ENCODE peak calls at places on chromosome 7, in five cellular contexts. E is astrocyte, B is uterus, O is colonic mucosa, H is H9. A is an unnamed sample. For H3K27me3, the result is how much of the 10 kb centered on the place peaks cover.

GRCh38 chr7:95470452-95470851 is 15.3 kb upstream of the ASB4 start:
- DNase-seq in E (peak), B (no peak), O (peak), H (no peak), A (no peak)

GRCh38 chr7:8260871-8261707 is 878 bp downstream of the ICA1 start:
- DNase-seq in E (no peak), B (peak), O (peak), H (no peak), A (peak)

GRCh38 chr7:76108540-76109233 is 60.8 kb downstream of the MDH2 start:
- DNase-seq in E (peak), B (no peak), O (peak), H (no peak), A (no peak)

GRCh38 chr7:22561895-22562593 is 62.1 kb upstream of the STEAP1B start:
- DNase-seq in E (peak), B (no peak), O (no peak), H (no peak), A (no peak)

GRCh38 chr7:151046603-151047573 is 1.4 kb upstream of the ASIC3 start:
- DNase-seq in E (peak), B (peak), O (peak), H (no peak), A (no peak)

GRCh38 chr7:148584154-148584827 is 6.3 kb upstream of the C7orf33 start:
- DNase-seq in E (no peak), B (no peak), O (no peak), H (no peak), A (no peak)

GRCh38 chr7:50353201-50353600 is 48.7 kb downstream of the IKZF1 start:
- DNase-seq in E (no peak), B (no peak), O (no peak), H (no peak), A (no peak)

GRCh38 chr7:90383422-90383821 is 19.8 kb upstream of the CLDN12 start:
- DNase-seq in E (peak), B (no peak), O (no peak), H (no peak), A (no peak)

GRCh38 chr7:70647801-70648491 is 484.0 kb upstream of the GALNT17 start:
- DNase-seq in E (peak), B (no peak), O (peak), H (no peak), A (peak)

GRCh38 chr7:111486472-111487142 is 75.7 kb downstream of the IMMP2L start:
- DNase-seq in E (peak), B (no peak), O (no peak), H (no peak), A (peak)

GRCh38 chr7:92178928-92179373 is at the start of gene LRRD1:
- DNase-seq in E (peak), B (peak), O (peak), H (peak), A (peak)

GRCh38 chr7:135282621-135283295 is 49.1 kb downstream of the STRA8 start:
- DNase-seq in E (peak), B (no peak), O (no peak), H (no peak), A (no peak)

GRCh38 chr7:2715341-2716231 is 27.6 kb downstream of the AMZ1 start:
- DNase-seq in E (no peak), B (no peak), O (no peak), H (no peak), A (peak)

GRCh38 chr7:155280446-155281410 is 16.9 kb upstream of the INSIG1 start:
- DNase-seq in E (no peak), B (no peak), O (no peak), H (no peak), A (no peak)

GRCh38 chr7:19538036-19538435 is 170.8 kb downstream of the POLR1F start:
- DNase-seq in E (peak), B (no peak), O (no peak), H (no peak), A (no peak)

GRCh38 chr7:113331155-113331898 is 213.0 kb upstream of the SMIM30 start:
- DNase-seq in E (no peak), B (peak), O (no peak), H (peak), A (no peak)

GRCh38 chr7:46654546-46655443 is 733.7 kb upstream of the IGFBP3 start:
- DNase-seq in E (peak), B (no peak), O (no peak), H (no peak), A (no peak)

GRCh38 chr7:35258125-35258890 is 4.4 kb upstream of the TBX20 start:
- DNase-seq in E (no peak), B (no peak), O (no peak), H (no peak), A (no peak)
- H3K27me3 ChIP-seq in E (half or more), B (half or more), O (half or more), H (half or more), A (half or more)

GRCh38 chr7:24730018-24730369 is 27.3 kb downstream of the GSDME start:
- DNase-seq in E (no peak), B (no peak), O (no peak), H (no peak), A (no peak)
- H3K27me3 ChIP-seq in E (under half), B (under half), O (under half), H (under half), A (under half)

DNA sequence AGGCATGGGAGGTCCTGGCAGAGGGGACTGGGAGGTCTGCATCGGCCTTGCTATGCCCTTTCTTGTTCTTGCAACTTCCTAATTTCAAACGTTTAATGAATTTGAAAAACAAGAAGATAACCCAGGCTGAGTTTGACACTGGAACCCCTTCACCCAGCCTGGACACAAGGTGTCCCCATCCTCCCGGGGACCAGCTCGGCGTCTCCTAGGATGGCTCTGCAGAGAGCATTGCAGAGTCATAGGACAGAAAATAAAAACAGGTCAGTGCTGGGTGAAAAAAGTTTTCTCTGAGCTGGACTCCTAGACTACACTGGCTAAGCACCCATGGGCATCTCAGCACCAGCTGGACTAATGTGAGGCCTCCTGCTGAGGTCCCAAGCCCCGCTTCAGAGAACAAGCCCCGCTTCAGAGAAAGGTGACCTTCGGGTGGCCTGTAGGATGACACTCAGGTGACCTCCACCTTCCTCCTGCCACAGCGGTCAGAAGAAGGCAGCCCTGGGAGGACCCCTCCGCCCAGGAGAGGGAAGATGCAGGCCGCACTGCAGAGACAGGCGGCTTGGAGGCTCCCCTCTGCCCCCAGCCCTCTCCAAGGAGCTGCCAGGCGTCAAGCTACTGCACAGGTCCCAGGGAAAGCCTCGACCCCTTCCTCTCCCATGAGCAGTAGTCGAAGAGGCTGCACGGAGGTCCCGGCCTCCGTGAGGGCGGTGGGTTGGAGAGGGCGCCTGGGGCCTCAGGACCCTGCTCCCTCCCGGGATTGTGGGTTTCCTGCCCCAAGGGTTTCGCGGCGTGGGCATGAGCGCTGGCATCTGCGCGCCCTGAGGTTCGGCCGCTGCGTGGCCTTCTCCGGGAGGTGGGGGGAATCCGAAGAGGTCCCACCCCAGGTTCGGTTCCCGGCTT is 9.2 kb upstream of the UNCX start:
- DNase-seq in E (no peak), B (no peak), O (no peak), H (no peak), A (no peak)
- H3K27me3 ChIP-seq in E (half or more), B (half or more), O (half or more), H (half or more), A (under half)

DNA sequence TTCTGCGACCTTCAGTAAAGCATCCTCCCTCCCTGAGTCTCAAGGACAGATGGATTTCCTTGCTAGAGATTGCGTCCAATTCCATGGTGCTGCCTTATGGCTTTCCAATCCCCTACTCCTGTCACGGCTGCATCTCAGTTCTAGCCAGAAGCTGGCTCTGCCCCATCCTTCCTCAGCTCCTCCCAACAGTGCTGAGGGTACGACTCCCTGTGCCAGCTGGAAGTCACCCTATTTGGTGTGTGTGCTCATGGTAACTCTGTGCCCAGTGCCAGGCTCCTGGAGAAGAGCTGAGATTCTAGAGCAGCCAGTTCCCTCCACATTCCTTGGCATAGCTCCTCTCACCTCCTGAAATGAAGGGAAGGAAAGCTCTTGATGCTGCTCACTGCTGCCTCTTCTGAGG is 185.0 kb upstream of the PODXL start:
- DNase-seq in E (no peak), B (no peak), O (no peak), H (no peak), A (no peak)
- H3K27me3 ChIP-seq in E (under half), B (under half), O (under half), H (under half), A (under half)

DNA sequence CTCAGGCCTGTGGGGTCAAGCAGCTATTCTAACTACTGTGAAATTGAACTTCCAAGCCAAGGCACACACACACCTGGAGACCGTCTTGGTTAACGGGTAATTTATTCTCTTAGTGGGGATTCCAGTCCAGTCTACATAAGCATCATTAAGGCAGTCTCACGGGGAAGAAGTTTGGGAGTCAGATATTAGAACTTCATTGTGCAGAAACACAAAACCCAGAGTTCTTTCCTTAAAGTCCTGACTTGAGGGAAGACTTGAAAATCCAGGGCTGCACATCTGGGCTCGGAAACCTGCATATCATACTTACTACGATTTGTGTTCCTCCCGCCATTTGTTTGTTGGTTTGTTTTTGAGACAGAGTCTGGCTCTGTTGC is 112.0 kb downstream of the PTPRN2 start:
- DNase-seq in E (no peak), B (no peak), O (no peak), H (no peak), A (no peak)
- H3K27me3 ChIP-seq in E (under half), B (under half), O (under half), H (under half), A (under half)

GRCh38 chr7:157079116-157079515 is 59.6 kb upstream of the UBE3C start:
- DNase-seq in E (no peak), B (no peak), O (no peak), H (no peak), A (no peak)

GRCh38 chr7:157077021-157077420 is 61.7 kb upstream of the UBE3C start:
- DNase-seq in E (no peak), B (no peak), O (no peak), H (no peak), A (no peak)

GRCh38 chr7:157077986-157078644 is 60.6 kb upstream of the UBE3C start:
- DNase-seq in E (peak), B (no peak), O (no peak), H (peak), A (no peak)

GRCh38 chr7:157076466-157076865 is 62.3 kb upstream of the UBE3C start:
- DNase-seq in E (no peak), B (no peak), O (no peak), H (no peak), A (no peak)

DNA sequence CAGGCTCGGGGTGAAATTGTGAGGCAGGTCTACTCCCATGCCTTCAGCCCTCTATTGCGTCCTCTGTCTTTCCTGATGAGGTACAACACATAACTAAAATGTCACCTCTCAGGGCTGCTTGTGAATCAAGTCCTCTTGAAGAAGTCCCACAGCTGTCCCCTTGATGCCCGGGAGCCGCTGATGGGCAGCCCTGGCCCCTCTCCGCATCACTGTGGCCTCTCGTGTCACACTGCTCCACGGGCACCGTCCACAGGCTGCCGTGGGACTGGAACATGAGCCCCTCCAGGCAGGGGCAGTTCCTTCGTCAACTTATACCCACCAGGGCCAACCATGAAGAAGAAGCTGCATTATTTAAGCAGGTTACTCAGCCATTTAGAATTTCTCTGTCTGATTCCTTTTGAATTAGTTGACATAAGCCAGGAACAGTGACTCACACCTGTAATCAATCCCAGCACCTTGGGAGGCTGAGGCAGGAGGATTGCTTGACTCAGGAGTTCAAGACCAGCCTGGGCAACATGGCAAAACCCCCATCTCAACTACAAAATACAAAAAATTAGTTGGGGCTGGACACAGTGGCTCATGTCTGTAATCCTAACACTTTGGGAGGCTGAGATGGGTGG is 58.5 kb upstream of the UBE3C start:
- DNase-seq in E (no peak), B (no peak), O (no peak), H (no peak), A (no peak)
- H3K27me3 ChIP-seq in E (under half), B (under half), O (under half), H (under half), A (under half)

DNA sequence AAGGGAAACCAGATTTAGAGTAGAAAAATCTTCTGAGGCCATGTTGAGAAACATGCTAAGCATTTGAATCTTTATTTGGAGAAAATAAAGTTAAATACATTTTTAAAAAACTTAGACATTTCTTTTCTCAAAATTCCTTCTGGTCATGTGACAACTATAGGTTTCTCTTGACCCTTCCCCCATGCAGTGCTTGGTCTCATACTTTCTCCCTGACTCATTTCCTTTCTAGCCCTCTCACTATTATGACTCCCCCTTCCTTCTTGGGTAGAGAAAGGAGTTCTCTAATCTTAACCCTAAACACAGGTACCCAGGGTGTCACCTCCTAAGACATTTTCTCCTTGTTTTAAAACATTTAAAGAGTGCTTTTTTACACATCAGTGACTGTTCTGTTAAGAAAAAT is 179.5 kb upstream of the TMEM106B start:
- DNase-seq in E (peak), B (no peak), O (no peak), H (peak), A (no peak)
- H3K27me3 ChIP-seq in E (under half), B (under half), O (under half), H (under half), A (under half)

GRCh38 chr7:21547511-21547910 is 4.7 kb downstream of the DNAH11 start:
- DNase-seq in E (no peak), B (no peak), O (no peak), H (no peak), A (no peak)
- H3K27me3 ChIP-seq in E (under half), B (under half), O (under half), H (under half), A (under half)

GRCh38 chr7:129773871-129774270 is 162.4 kb downstream of the NRF1 start:
- DNase-seq in E (no peak), B (no peak), O (no peak), H (no peak), A (no peak)
- H3K27me3 ChIP-seq in E (under half), B (under half), O (under half), H (under half), A (under half)

DNA sequence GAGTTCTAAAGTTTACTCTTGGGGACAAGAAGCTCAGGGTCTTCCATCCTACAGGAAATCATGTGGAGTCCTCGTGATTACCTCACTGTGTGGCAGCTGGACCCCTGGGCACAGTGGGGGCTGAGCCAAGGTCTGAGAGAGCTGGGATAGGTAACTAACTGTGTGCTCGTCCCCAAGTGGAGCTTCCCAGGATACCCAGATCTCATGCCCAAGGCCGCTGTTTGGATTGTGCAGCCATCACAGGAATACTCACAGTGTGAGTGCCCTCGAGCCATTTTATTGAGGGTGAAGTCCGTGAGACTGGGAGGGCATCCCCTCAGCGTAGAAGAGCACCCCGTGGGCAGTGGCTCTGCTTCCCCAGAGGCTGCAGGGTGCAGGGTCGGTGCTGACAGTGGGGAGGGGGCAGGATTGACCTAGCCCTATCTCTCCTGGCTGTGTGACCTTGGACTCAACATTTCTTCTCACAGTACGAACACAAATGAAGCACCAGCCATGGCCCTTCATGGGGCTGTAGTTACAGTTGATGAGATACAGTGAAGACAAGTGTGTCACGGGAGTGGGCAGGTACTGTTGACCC is 69.6 kb upstream of the LEP start:
- DNase-seq in E (no peak), B (no peak), O (no peak), H (no peak), A (no peak)
- H3K27me3 ChIP-seq in E (half or more), B (under half), O (under half), H (under half), A (under half)

A was measured in CD4-positive, alpha-beta memory T cell.